ENCODE peak calls at places on chromosomes 16 and 17, in nine cellular contexts. Z is body of pancreas, B is H9, G is mammary epithelial cell, U is choroid plexus epithelial cell, A is AG04450, J is heart left ventricle, H is activated B cell treated with CpG ODN at 0.5 μM for 24 hours, F is tibial nerve. N is an unnamed sample.

GRCh38 chr17:10772425-10773380 is 31.2 kb downstream of the TMEM238L start:
- DNase-seq in U (peak), B (peak), H (no peak), Z (peak), J (no peak), A (no peak), F (no peak), G (no peak), N (no peak)

GRCh38 chr16:84349852-84350565 is 18.3 kb upstream of the ATP2C2 start:
- DNase-seq in B (no peak), Z (no peak), H (no peak), G (no peak), U (no peak), F (no peak), J (no peak), A (no peak), N (no peak)

GRCh38 chr16:76459111-76459510 is 181.9 kb downstream of the CNTNAP4 start:
- DNase-seq in H (no peak), U (no peak), B (no peak), A (no peak), G (no peak), Z (no peak), J (no peak), F (no peak), N (no peak)

GRCh38 chr16:6131526-6132050 is 1034.0 kb upstream of the EEF2KMT start:
- DNase-seq in U (no peak), G (no peak), H (no peak), B (no peak), F (no peak), A (no peak), Z (no peak), J (no peak), N (no peak)

GRCh38 chr17:45131616-45132301 is 556 bp downstream of the PLCD3 start:
- DNase-seq in B (peak), J (peak), A (no peak), Z (peak), G (peak), F (no peak), U (no peak), H (peak), N (peak)

GRCh38 chr16:50207652-50208051 is 54.5 kb downstream of the TENT4B start:
- DNase-seq in Z (no peak), H (no peak), B (no peak), A (no peak), G (no peak), J (no peak), F (no peak), U (peak), N (no peak)

GRCh38 chr17:7572338-7572587 is 7.2 kb upstream of the CD68 start:
- DNase-seq in Z (no peak), H (no peak), U (no peak), J (no peak), A (no peak), B (no peak), G (no peak), F (no peak), N (no peak)

GRCh38 chr17:76208120-76208519 is 32.2 kb downstream of the RNF157 start:
- DNase-seq in H (no peak), J (no peak), B (no peak), Z (no peak), A (no peak), U (no peak), G (no peak), F (no peak), N (no peak)

GRCh38 chr16:30664616-30665109 is 6.4 kb downstream of the FBRS start:
- DNase-seq in G (no peak), U (no peak), H (no peak), A (no peak), J (no peak), F (no peak), B (no peak), Z (no peak), N (no peak)

GRCh38 chr17:3719265-3719664 is 4.4 kb upstream of the HASPIN start:
- DNase-seq in F (no peak), G (no peak), Z (no peak), H (no peak), B (no peak), J (no peak), U (no peak), A (no peak), N (no peak)

GRCh38 chr16:84548971-84549844 is 44.7 kb upstream of the MEAK7 start:
- DNase-seq in A (no peak), Z (no peak), U (no peak), H (no peak), F (no peak), G (no peak), B (no peak), J (no peak), N (peak)

GRCh38 chr17:47791025-47791424 is 30.6 kb downstream of the OSBPL7 start:
- DNase-seq in B (no peak), U (no peak), F (no peak), G (no peak), J (no peak), H (no peak), Z (no peak), A (no peak), N (no peak)

GRCh38 chr17:39867084-39867890 is 715 bp upstream of the ZPBP2 start:
- DNase-seq in G (no peak), Z (no peak), H (peak), A (no peak), J (no peak), B (no peak), F (no peak), U (no peak), N (peak)

GRCh38 chr17:74935585-74936469 is at the start of gene OTOP3:
- DNase-seq in A (no peak), F (no peak), Z (no peak), G (no peak), H (no peak), B (no peak), U (no peak), J (no peak), N (no peak)

GRCh38 chr17:80708497-80708896 is 163.9 kb downstream of the RPTOR start:
- DNase-seq in Z (no peak), H (no peak), A (no peak), B (no peak), G (no peak), F (no peak), J (no peak), U (no peak), N (no peak)

GRCh38 chr17:27807567-27808470 is 7.5 kb upstream of the NOS2 start:
- DNase-seq in F (no peak), A (no peak), Z (peak), U (no peak), B (no peak), J (peak), G (no peak), H (peak), N (peak)

GRCh38 chr16:84501077-84501735 is 3.3 kb downstream of the MEAK7 start:
- DNase-seq in B (no peak), Z (peak), G (peak), H (no peak), A (no peak), F (no peak), U (peak), J (no peak), N (no peak)

GRCh38 chr16:85553436-85554113 is 59.5 kb upstream of the GSE1 start:
- DNase-seq in F (peak), H (peak), U (peak), G (peak), A (no peak), J (peak), Z (peak), B (peak), N (peak)

GRCh38 chr17:39979021-39979660 is 1.5 kb upstream of the PSMD3 start:
- DNase-seq in H (no peak), U (peak), G (peak), Z (no peak), J (no peak), F (no peak), A (peak), B (no peak), N (no peak)

GRCh38 chr16:67206838-67207115 is 7.8 kb downstream of the ELMO3 start:
- DNase-seq in J (no peak), Z (no peak), A (no peak), B (no peak), G (peak), H (no peak), U (no peak), F (no peak), N (no peak)

GRCh38 chr17:71213936-71214335 is 906.9 kb upstream of the SOX9 start:
- DNase-seq in H (no peak), U (no peak), J (no peak), Z (no peak), G (no peak), A (no peak), B (no peak), F (no peak), N (no peak)

GRCh38 chr16:29804455-29805231 is 1.7 kb upstream of the MAZ start:
- DNase-seq in Z (peak), J (peak), U (peak), G (no peak), B (no peak), H (no peak), F (peak), A (no peak), N (no peak)

GRCh38 chr17:21532763-21533385 is 156.7 kb downstream of the KCNJ12 start:
- DNase-seq in F (no peak), A (no peak), U (no peak), B (no peak), Z (no peak), J (no peak), H (no peak), G (no peak), N (no peak)

GRCh38 chr16:11020792-11021440 is 76.6 kb downstream of the CLEC16A start:
- DNase-seq in F (no peak), A (no peak), U (no peak), B (no peak), Z (no peak), J (no peak), G (no peak), H (no peak), N (no peak)

GRCh38 chr17:17130077-17130844 is 75.9 kb downstream of the PLD6 start:
- DNase-seq in G (no peak), B (no peak), U (no peak), Z (no peak), F (no peak), J (no peak), H (no peak), A (no peak), N (no peak)

GRCh38 chr16:86517652-86518258 is 7.4 kb downstream of the FOXF1 start:
- DNase-seq in F (peak), U (peak), A (peak), G (peak), B (peak), H (no peak), Z (peak), J (peak), N (no peak)

GRCh38 chr17:66953661-66954060 is 10.8 kb upstream of the CACNG4 start:
- DNase-seq in U (no peak), B (no peak), Z (no peak), A (no peak), H (no peak), G (no peak), F (no peak), J (no peak), N (no peak)

GRCh38 chr17:79428988-79429387 is 181.9 kb downstream of the RBFOX3 start:
- DNase-seq in J (no peak), G (no peak), H (no peak), Z (no peak), A (no peak), U (no peak), F (no peak), B (no peak), N (no peak)

GRCh38 chr17:10727192-10727591 is 2.6 kb downstream of the TMEM220 start:
- DNase-seq in J (no peak), Z (no peak), A (no peak), U (no peak), B (no peak), H (no peak), F (no peak), G (no peak), N (no peak)

GRCh38 chr17:36008998-36009665 is 7.8 kb upstream of the CCL15 start:
- DNase-seq in Z (no peak), U (peak), G (peak), J (no peak), H (no peak), B (peak), F (no peak), A (peak), N (no peak)

GRCh38 chr17:81515530-81516041 is 3.0 kb upstream of the ACTG1 start:
- DNase-seq in J (peak), F (no peak), Z (peak), G (no peak), B (no peak), H (peak), U (no peak), A (no peak), N (no peak)

GRCh38 chr16:22813946-22814325 is at the start of gene HS3ST2:
- DNase-seq in H (no peak), A (no peak), U (no peak), J (peak), B (peak), Z (no peak), F (no peak), G (peak), N (no peak)
- TF ChIP-seq CTCF in H (no peak), A (no peak), U (no peak), J (peak), B (peak), Z (no peak), F (no peak), G (peak), N (no peak)

DNA sequence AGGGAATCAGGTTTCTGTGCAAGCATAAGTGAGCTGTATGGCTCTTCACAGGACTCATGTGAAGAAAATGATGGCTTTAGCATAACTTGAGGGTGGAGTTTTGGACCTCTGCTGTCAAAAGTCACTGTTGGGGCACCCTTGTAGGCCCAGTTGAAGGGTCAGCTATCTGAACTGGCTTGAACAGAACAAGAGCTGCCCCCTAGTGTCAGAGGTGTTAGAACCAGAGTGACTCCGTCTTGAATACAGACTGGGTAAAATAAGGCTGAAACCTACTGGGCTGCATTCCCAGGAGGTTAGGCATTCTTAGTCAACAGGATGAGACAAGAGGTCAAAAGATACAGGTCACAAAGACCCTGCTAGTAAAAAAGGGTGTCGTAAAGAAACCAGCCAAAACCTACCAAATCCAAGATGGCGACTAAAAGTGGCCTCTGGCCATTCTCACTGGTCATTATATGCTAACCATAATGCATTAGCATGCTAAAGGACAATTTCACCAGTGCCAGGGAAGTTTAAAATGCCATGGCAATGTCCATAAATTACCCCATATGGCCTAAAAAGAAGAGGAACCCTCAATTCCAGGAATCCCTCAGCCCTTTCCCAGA is 484.0 kb upstream of the ERCC4 start:
- DNase-seq in Z (no peak), B (peak), U (no peak), H (no peak), J (no peak), A (no peak), G (no peak), F (no peak), N (no peak)
- TF ChIP-seq CTCF in Z (no peak), B (peak), U (no peak), H (no peak), J (no peak), A (no peak), G (peak), F (no peak), N (no peak)

GRCh38 chr16:18800674-18801196 is 614 bp downstream of the ARL6IP1 start:
- DNase-seq in A (no peak), F (no peak), Z (no peak), G (no peak), J (no peak), H (no peak), U (peak), B (no peak), N (no peak)
- TF ChIP-seq CTCF in A (no peak), F (no peak), Z (no peak), G (no peak), J (no peak), H (no peak), U (no peak), B (no peak), N (no peak)

GRCh38 chr16:14487579-14487978 is 142.5 kb downstream of the PARN start:
- DNase-seq in H (no peak), B (no peak), F (no peak), U (no peak), A (no peak), J (no peak), G (no peak), Z (no peak), N (no peak)

GRCh38 chr16:14490281-14490680 is 139.8 kb downstream of the PARN start:
- DNase-seq in F (no peak), Z (peak), H (no peak), A (no peak), G (no peak), U (no peak), J (no peak), B (no peak), N (no peak)

GRCh38 chr16:14486520-14487303 is 143.3 kb downstream of the PARN start:
- DNase-seq in U (peak), Z (peak), B (peak), G (peak), H (no peak), F (peak), J (peak), A (peak), N (no peak)

GRCh38 chr16:14491831-14492529 is 138.1 kb downstream of the PARN start:
- DNase-seq in A (no peak), U (no peak), G (no peak), J (no peak), H (no peak), Z (peak), F (no peak), B (no peak), N (no peak)

GRCh38 chr16:14489460-14489859 is 140.6 kb downstream of the PARN start:
- DNase-seq in H (no peak), F (no peak), A (no peak), Z (no peak), U (peak), B (peak), J (peak), G (no peak), N (no peak)
- TF ChIP-seq CTCF in H (no peak), F (no peak), A (peak), Z (no peak), U (peak), B (peak), J (peak), G (peak), N (no peak)

DNA sequence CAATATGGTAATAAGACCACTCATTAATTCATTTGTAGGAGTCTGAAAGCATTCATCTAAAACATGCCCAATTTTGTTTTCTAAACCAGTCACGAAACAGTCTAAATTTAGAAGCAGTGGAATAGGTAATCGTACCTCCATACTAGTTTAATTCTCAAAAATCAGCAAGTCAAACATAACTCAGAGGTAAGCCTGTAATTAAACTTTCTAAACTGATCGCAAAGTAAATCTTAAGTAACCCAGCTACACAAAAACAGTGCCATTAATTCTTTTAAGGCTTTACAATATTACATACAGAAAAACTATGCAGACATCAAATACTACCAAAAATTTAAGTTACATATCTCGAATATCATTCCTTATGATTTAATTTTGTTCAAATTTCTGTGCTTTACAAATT is 31.4 kb downstream of the YWHAE start:
- DNase-seq in U (no peak), G (no peak), J (no peak), B (no peak), F (no peak), Z (no peak), A (no peak), H (no peak), N (no peak)
- TF ChIP-seq CTCF in U (no peak), G (no peak), J (no peak), B (no peak), F (no peak), Z (no peak), A (no peak), H (no peak), N (no peak)

GRCh38 chr17:59870482-59870881 is 22.3 kb downstream of the TUBD1 start:
- DNase-seq in U (no peak), H (no peak), B (no peak), A (no peak), Z (peak), J (no peak), G (no peak), F (no peak), N (no peak)
- TF ChIP-seq CTCF in U (no peak), H (no peak), B (no peak), A (no peak), Z (no peak), J (no peak), G (no peak), F (no peak), N (no peak)

DNA sequence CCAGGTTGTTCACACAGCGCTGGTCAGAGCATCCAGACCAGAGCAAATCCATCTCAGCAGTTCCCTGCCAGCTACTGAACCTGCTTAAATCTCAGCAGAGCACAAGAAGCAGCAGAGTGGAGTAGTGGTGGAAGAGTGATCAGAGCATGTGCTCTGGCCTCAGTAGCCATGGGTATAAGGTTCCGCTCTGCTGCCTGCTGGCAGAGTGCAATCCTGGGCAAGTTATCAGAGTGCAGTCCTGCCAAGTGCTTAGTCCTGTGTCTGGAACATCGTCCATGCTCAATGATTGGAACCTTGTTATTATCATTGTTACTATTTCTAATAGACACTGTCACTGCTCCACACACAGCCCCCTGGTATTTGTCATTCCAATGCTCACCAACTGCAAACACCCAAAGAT is 220.3 kb downstream of the CBLN1 start:
- DNase-seq in G (no peak), F (no peak), B (no peak), Z (no peak), U (no peak), A (no peak), H (no peak), J (peak), N (no peak)
- TF ChIP-seq CTCF in G (no peak), F (no peak), B (no peak), Z (no peak), U (no peak), A (no peak), H (no peak), J (no peak), N (no peak)

N was measured in CD4-positive, alpha-beta T cell.